ENCODE peak calls at places on chromosomes 1 and 21, in ten cellular contexts. N is progenitor cell of endocrine pancreas, Y is right lobe of liver, C is GM20000, S is body of pancreas, P is tibial nerve, Q is AG10803, U is omental fat pad, L is HCT116, F is left lung. J is an unnamed sample.
A peak's percentile ranks its signal among the peaks of the same experiment; 100 is the strongest.

GRCh38 chr1:108628666-108629065 is 32.2 kb downstream of the HENMT1 start:
- DNase-seq in N (no peak), Y (no peak), C (no peak), S (no peak), P (no peak), Q (no peak), U (no peak), L (no peak), F (no peak), J (no peak)

GRCh38 chr1:24929091-24929875 is 793 bp downstream of the RUNX3 start:
- DNase-seq in N (no peak), Y (no peak), C (no peak), S (no peak), P (no peak), Q (peak; percentile 36), U (no peak), L (no peak), F (no peak), J (no peak)

GRCh38 chr1:223654083-223654482 is 11.4 kb downstream of the CAPN8 start:
- DNase-seq in N (no peak), Y (no peak), C (no peak), S (no peak), P (no peak), Q (no peak), U (no peak), L (no peak), F (no peak), J (no peak)

GRCh38 chr1:27392778-27393635 is 585 bp downstream of the GPR3 start:
- DNase-seq in N (no peak), Y (no peak), C (peak; percentile 40), S (no peak), P (no peak), Q (no peak), U (no peak), L (no peak), F (no peak), J (no peak)

GRCh38 chr1:246214708-246215504 is 292.2 kb downstream of the SMYD3 start:
- DNase-seq in N (no peak), Y (no peak), C (peak; percentile 63), S (no peak), P (no peak), Q (peak; percentile 88), U (no peak), L (no peak), F (peak; percentile 73), J (peak; percentile 88)

GRCh38 chr1:9842073-9842711 is 18.4 kb upstream of the CLSTN1 start:
- DNase-seq in N (no peak), Y (no peak), C (no peak), S (no peak), P (no peak), Q (no peak), U (no peak), L (no peak), F (peak; percentile 30), J (peak; percentile 39)

GRCh38 chr21:35019631-35020032 is 29.5 kb downstream of the RUNX1 start:
- DNase-seq in N (peak; percentile 30), Y (peak; percentile 84), C (no peak), S (peak; percentile 72), P (no peak), Q (no peak), U (no peak), L (no peak), F (no peak), J (no peak)

GRCh38 chr1:120133228-120133927 is 42.9 kb downstream of the SEC22B start:
- DNase-seq in N (no peak), Y (no peak), C (peak; percentile 1), S (no peak), P (no peak), Q (no peak), U (no peak), L (no peak), F (no peak), J (no peak)

GRCh38 chr1:193113992-193114332 is 7.9 kb upstream of the CDC73 start:
- DNase-seq in N (no peak), Y (no peak), C (no peak), S (no peak), P (no peak), Q (no peak), U (no peak), L (no peak), F (no peak), J (no peak)

GRCh38 chr1:159953866-159954515 is at the start of gene SLAMF9:
- DNase-seq in N (no peak), Y (no peak), C (no peak), S (no peak), P (no peak), Q (peak; percentile 13), U (no peak), L (no peak), F (no peak), J (peak; percentile 43)

GRCh38 chr1:26276432-26276838 is 3.5 kb upstream of the SH3BGRL3 start:
- DNase-seq in N (no peak), Y (peak; percentile 50), C (peak; percentile 36), S (no peak), P (no peak), Q (no peak), U (no peak), L (no peak), F (no peak), J (no peak)

GRCh38 chr1:48870596-48870995 is 93.9 kb upstream of the BEND5 start:
- DNase-seq in N (no peak), Y (no peak), C (no peak), S (no peak), P (no peak), Q (no peak), U (no peak), L (no peak), F (no peak), J (peak; percentile 21)

GRCh38 chr1:74465193-74465681 is 47.2 kb downstream of the LRRC53 start:
- DNase-seq in N (no peak), Y (peak; percentile 40), C (no peak), S (no peak), P (no peak), Q (no peak), U (no peak), L (no peak), F (no peak), J (no peak)

GRCh38 chr1:41895552-41895951 is 23.2 kb downstream of the HIVEP3 start:
- DNase-seq in N (no peak), Y (no peak), C (no peak), S (no peak), P (no peak), Q (no peak), U (no peak), L (no peak), F (no peak), J (no peak)

GRCh38 chr1:48466594-48466993 is 5.4 kb downstream of the SPATA6 start:
- DNase-seq in N (no peak), Y (no peak), C (no peak), S (no peak), P (no peak), Q (no peak), U (no peak), L (no peak), F (no peak), J (no peak)

GRCh38 chr1:39189592-39190041 is 14.9 kb upstream of the MACF1 start:
- DNase-seq in N (no peak), Y (no peak), C (no peak), S (no peak), P (no peak), Q (peak; percentile 73), U (no peak), L (no peak), F (no peak), J (peak; percentile 71)

GRCh38 chr1:54791880-54792522 is 9.1 kb downstream of the TTC22 start:
- DNase-seq in N (no peak), Y (no peak), C (peak; percentile 54), S (no peak), P (no peak), Q (no peak), U (no peak), L (peak; percentile 51), F (no peak), J (no peak)

GRCh38 chr1:20480261-20481157 is 5.5 kb downstream of the CAMK2N1 start:
- DNase-seq in N (peak; percentile 39), Y (peak; percentile 91), C (no peak), S (peak; percentile 56), P (no peak), Q (no peak), U (no peak), L (no peak), F (no peak), J (no peak)

GRCh38 chr1:37946703-37947360 is at the start of gene INPP5B:
- DNase-seq in N (peak; percentile 69), Y (peak; percentile 96), C (peak; percentile 91), S (peak; percentile 90), P (peak; percentile 81), Q (peak; percentile 93), U (peak; percentile 66), L (peak; percentile 80), F (peak; percentile 93), J (peak; percentile 92)
- TF ChIP-seq CTCF in N (no peak), Y (no peak), C (no peak), S (no peak), P (peak; percentile 69), Q (no peak), U (no peak), L (no peak), F (peak; percentile 26), J (no peak)

DNA sequence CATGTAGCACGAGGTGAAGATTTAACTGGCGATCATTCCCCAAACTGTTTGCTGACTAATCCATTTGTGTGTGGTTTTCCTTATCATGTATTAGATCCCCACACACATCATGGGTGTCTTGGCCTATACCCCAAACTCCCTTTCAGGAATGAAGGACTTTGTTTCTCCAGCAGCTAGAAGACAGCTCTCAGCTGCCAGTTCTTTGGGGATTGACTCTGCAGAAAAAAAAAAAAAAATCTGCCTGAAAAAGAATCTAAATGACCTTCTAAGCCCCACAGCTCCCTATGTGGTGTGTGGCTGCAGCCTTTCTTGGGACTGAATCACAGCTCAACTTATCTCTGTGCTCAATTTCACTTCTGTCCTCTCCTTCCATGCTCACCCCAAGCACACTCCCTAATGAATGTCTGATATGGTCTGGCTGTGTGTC is 256.3 kb upstream of the DUSP10 start:
- DNase-seq in N (no peak), Y (no peak), C (no peak), S (no peak), P (no peak), Q (no peak), U (no peak), L (no peak), F (no peak), J (peak; percentile 88)
- TF ChIP-seq CTCF in N (no peak), Y (no peak), C (no peak), S (no peak), P (no peak), Q (no peak), U (no peak), L (no peak), F (no peak), J (no peak)

DNA sequence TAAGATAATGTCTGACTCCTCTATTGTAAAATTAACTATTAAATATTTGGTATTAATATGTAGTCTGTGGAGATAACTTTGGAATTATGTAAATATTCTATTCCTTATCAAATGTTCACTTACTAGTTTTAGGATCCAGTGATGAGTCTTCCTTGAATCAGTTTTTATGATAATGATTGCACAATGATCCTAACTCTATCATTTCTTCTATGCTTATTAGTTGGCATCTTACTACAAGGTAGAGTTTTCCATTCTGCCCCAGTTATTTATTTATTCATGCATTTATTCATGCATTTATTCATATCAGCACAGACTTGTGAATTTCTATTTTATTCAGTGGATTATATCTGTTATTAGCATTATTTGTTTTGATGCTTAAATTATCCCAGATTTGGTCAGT is 7.4 kb upstream of the MGST3 start:
- DNase-seq in N (no peak), Y (no peak), C (no peak), S (no peak), P (no peak), Q (no peak), U (no peak), L (no peak), F (no peak), J (no peak)
- TF ChIP-seq CTCF in N (no peak), Y (no peak), C (no peak), S (no peak), P (no peak), Q (no peak), U (no peak), L (no peak), F (no peak), J (no peak)

GRCh38 chr1:11967028-11967547 is 13.2 kb upstream of the MFN2 start:
- DNase-seq in N (peak; percentile 35), Y (peak; percentile 65), C (peak; percentile 72), S (peak; percentile 82), P (no peak), Q (peak; percentile 16), U (no peak), L (peak; percentile 54), F (no peak), J (peak; percentile 31)
- TF ChIP-seq CTCF in N (peak; percentile 60), Y (peak; percentile 72), C (peak; percentile 26), S (peak; percentile 95), P (peak; percentile 33), Q (peak; percentile 43), U (no peak), L (peak; percentile 52), F (peak; percentile 33), J (peak; percentile 40)